ENCODE peak calls at places on chromosomes 5 and 9, in eight cellular contexts. U is K562, J is spleen, S is GM12878, O is sigmoid colon, A is uterus, E is HepG2, L is lower leg skin. M is an unnamed sample.

GRCh38 chr5:35922468-35922867 is 16.0 kb downstream of the CAPSL start:
- DNase-seq in L (no peak), U (no peak), S (no peak), O (no peak), A (no peak), E (no peak), J (no peak), M (no peak)

GRCh38 chr9:69131682-69132081 is 42.4 kb upstream of the TJP2 start:
- DNase-seq in U (no peak), A (peak), L (peak), S (no peak), J (no peak), E (peak), O (peak), M (no peak)

GRCh38 chr5:18216016-18216415 is 581.8 kb downstream of the TAF11L14 start:
- DNase-seq in E (no peak), A (no peak), L (no peak), S (no peak), J (no peak), U (no peak), O (no peak), M (no peak)

GRCh38 chr5:16666861-16667481 is 50.2 kb upstream of the RETREG1 start:
- DNase-seq in O (no peak), S (no peak), J (no peak), E (peak), U (no peak), L (no peak), A (no peak), M (peak)

GRCh38 chr9:72309366-72310133 is 55.5 kb downstream of the ZFAND5 start:
- DNase-seq in S (no peak), J (no peak), A (no peak), U (no peak), E (no peak), O (no peak), L (no peak), M (no peak)

GRCh38 chr5:122076023-122076422 is 2.0 kb downstream of the LOX start:
- DNase-seq in S (no peak), J (no peak), E (peak), O (no peak), A (no peak), L (no peak), U (no peak), M (no peak)

GRCh38 chr9:89710689-89711088 is 105.9 kb downstream of the GADD45G start:
- DNase-seq in S (no peak), L (no peak), O (no peak), J (no peak), U (no peak), A (no peak), E (no peak), M (no peak)

GRCh38 chr5:17113174-17113941 is 104.1 kb upstream of the BASP1 start:
- DNase-seq in L (no peak), E (no peak), S (no peak), O (no peak), A (no peak), J (no peak), U (no peak), M (no peak)

GRCh38 chr5:124193371-124193789 is 553.1 kb downstream of the ZNF608 start:
- DNase-seq in S (no peak), O (no peak), A (no peak), L (no peak), U (no peak), E (no peak), J (no peak), M (no peak)

GRCh38 chr5:164663223-164663989 is 1158.0 kb downstream of the MAT2B start:
- DNase-seq in S (no peak), E (no peak), O (no peak), U (no peak), L (no peak), J (no peak), A (no peak), M (no peak)

GRCh38 chr9:138097501-138097991 is 220.0 kb downstream of the CACNA1B start:
- DNase-seq in U (no peak), L (no peak), A (peak), O (peak), S (no peak), J (peak), E (no peak), M (no peak)

GRCh38 chr5:65108786-65109743 is 340.3 kb downstream of the CWC27 start:
- DNase-seq in S (no peak), L (no peak), J (no peak), U (no peak), O (no peak), A (no peak), E (no peak), M (no peak)

GRCh38 chr9:81522721-81523551 is 166.4 kb downstream of the TLE1 start:
- DNase-seq in S (no peak), E (peak), A (no peak), L (no peak), J (no peak), U (no peak), O (no peak), M (peak)

GRCh38 chr5:1761453-1761755 is 38.2 kb downstream of the MRPL36 start:
- DNase-seq in L (no peak), E (no peak), S (no peak), J (peak), A (peak), U (no peak), O (peak), M (no peak)

GRCh38 chr5:74938250-74938649 is 72.1 kb upstream of the FAM169A start:
- DNase-seq in O (no peak), A (no peak), U (no peak), L (no peak), E (no peak), S (no peak), J (no peak), M (no peak)

GRCh38 chr5:157486861-157487260 is 26.8 kb downstream of the NIPAL4 start:
- DNase-seq in U (no peak), L (no peak), S (no peak), A (no peak), E (no peak), J (no peak), O (no peak), M (no peak)

GRCh38 chr5:176790921-176791320 is 19.4 kb upstream of the UNC5A start:
- DNase-seq in S (no peak), E (no peak), L (no peak), O (no peak), J (no peak), A (no peak), U (no peak), M (no peak)

GRCh38 chr9:98678244-98678842 is 30.4 kb downstream of the GABBR2 start:
- DNase-seq in L (no peak), U (no peak), S (no peak), O (no peak), A (no peak), E (no peak), J (peak), M (no peak)

GRCh38 chr5:178057839-178058238 is 55.5 kb upstream of the N4BP3 start:
- DNase-seq in S (no peak), U (no peak), J (no peak), A (no peak), E (no peak), L (no peak), O (peak), M (no peak)

GRCh38 chr5:65506961-65507360 is 25.2 kb upstream of the ADAMTS6 start:
- DNase-seq in E (no peak), A (no peak), U (no peak), O (no peak), L (no peak), S (no peak), J (no peak), M (no peak)

GRCh38 chr5:9930156-9930555 is 300.0 kb upstream of the TAS2R1 start:
- DNase-seq in S (no peak), A (no peak), L (no peak), O (no peak), J (no peak), E (no peak), U (no peak), M (no peak)

GRCh38 chr9:94875300-94876063 is 149.0 kb downstream of the AOPEP start:
- DNase-seq in L (no peak), E (no peak), A (no peak), S (peak), J (no peak), O (no peak), U (no peak), M (no peak)

GRCh38 chr5:143657814-143658395 is 154.1 kb upstream of the HMHB1 start:
- DNase-seq in J (no peak), A (no peak), L (no peak), U (no peak), O (no peak), S (no peak), E (peak), M (no peak)

GRCh38 chr5:115209279-115209678 is 39.6 kb upstream of the TRIM36 start:
- DNase-seq in O (no peak), J (no peak), E (no peak), L (peak), A (no peak), U (no peak), S (peak), M (no peak)

GRCh38 chr9:78130004-78130403 is 98.4 kb upstream of the GNAQ start:
- DNase-seq in S (no peak), E (no peak), L (no peak), A (no peak), O (no peak), J (no peak), U (no peak), M (no peak)

GRCh38 chr5:175557778-175558177 is 79.4 kb downstream of the SFXN1 start:
- DNase-seq in J (no peak), A (no peak), E (no peak), L (no peak), S (no peak), U (no peak), O (no peak), M (no peak)

GRCh38 chr5:14627270-14627669 is 37.2 kb upstream of the OTULIN start:
- DNase-seq in S (no peak), E (no peak), J (no peak), O (no peak), L (no peak), A (no peak), U (no peak), M (no peak)

GRCh38 chr5:53406630-53407316 is 73.7 kb upstream of the FST start:
- DNase-seq in L (no peak), U (no peak), J (no peak), E (peak), S (no peak), A (no peak), O (no peak), M (no peak)

GRCh38 chr5:28862137-28862859 is 1823.9 kb upstream of the CDH9 start:
- DNase-seq in S (no peak), J (no peak), U (no peak), A (no peak), O (no peak), E (peak), L (no peak), M (no peak)

GRCh38 chr5:10328323-10328722 is 20.6 kb upstream of the CMBL start:
- DNase-seq in J (no peak), A (no peak), O (no peak), E (no peak), U (no peak), S (no peak), L (no peak), M (no peak)

GRCh38 chr5:74516217-74516636 is 124.3 kb downstream of the ENC1 start:
- DNase-seq in E (peak), A (no peak), O (no peak), J (no peak), U (no peak), S (no peak), L (no peak), M (no peak)

GRCh38 chr5:96823900-96824351 is 16.2 kb upstream of the ERAP1 start:
- DNase-seq in J (no peak), E (peak), S (no peak), O (no peak), A (no peak), U (no peak), L (peak), M (no peak)

GRCh38 chr5:35651002-35651756 is 33.5 kb downstream of the SPEF2 start:
- DNase-seq in S (no peak), O (no peak), A (no peak), E (peak), U (no peak), J (no peak), L (no peak), M (no peak)

GRCh38 chr5:172344855-172345254 is 61.3 kb upstream of the UBTD2 start:
- DNase-seq in S (no peak), U (no peak), A (no peak), J (no peak), L (no peak), O (no peak), E (no peak), M (peak)

GRCh38 chr9:18358325-18358724 is 115.6 kb upstream of the ADAMTSL1 start:
- DNase-seq in E (no peak), L (no peak), U (no peak), A (no peak), O (no peak), J (no peak), S (no peak), M (no peak)

GRCh38 chr5:166004006-166004405 is 2287.4 kb upstream of the WWC1 start:
- DNase-seq in O (no peak), A (no peak), L (no peak), J (no peak), S (no peak), E (no peak), U (no peak), M (no peak)

GRCh38 chr9:92504881-92505280 is 22.6 kb upstream of the ASPN start:
- DNase-seq in L (no peak), O (no peak), U (no peak), J (no peak), S (no peak), A (no peak), E (no peak), M (no peak)

DNA sequence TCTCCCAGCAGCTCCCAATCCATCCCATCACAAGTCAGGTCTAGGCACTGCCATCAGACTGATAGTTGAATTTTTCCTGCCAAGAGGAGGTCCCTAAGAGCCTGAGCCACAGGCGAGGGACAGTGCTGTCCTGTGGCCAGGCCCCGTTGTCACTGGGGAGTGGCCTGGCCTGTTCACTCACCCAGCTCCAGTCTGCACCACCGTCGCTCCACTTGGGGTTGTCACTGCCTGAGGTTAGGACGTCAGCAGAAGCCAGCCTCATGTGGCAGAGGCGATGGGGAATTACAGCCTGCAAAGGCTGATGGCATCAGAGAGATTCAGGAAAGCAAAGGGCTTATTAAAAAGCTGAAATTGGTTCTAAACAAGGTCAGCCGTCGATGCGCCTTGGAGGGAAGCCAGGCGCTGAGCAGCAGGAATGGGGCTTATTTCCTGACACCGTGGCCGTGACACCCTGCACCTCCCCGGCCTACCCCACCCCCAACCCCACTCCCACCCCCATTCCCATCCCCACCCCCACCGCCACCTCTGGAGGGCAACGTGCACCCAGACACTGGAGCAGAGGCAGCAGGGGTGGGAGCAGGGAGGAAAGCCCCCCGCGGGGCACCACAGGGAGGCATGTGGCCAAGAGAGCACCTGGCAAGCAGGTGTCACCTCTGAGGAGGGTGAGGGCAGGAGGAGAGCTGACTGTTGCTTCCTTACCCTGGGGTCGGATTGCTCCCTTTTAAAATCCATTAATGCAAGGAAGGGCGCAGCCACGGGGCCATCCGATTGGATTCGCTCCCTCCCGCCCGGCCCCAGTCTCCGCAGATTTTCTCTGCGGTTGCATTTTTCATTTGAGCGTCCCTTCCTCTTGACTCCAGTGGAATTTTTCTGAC is 3.1 kb upstream of the DBH start:
- DNase-seq in E (no peak), J (no peak), S (no peak), O (no peak), L (no peak), A (no peak), U (no peak), M (no peak)
- TF ChIP-seq POLR2A in E (no peak), J (no peak), S (no peak), O (no peak), L (no peak), A (no peak), U (no peak), M (no peak)

DNA sequence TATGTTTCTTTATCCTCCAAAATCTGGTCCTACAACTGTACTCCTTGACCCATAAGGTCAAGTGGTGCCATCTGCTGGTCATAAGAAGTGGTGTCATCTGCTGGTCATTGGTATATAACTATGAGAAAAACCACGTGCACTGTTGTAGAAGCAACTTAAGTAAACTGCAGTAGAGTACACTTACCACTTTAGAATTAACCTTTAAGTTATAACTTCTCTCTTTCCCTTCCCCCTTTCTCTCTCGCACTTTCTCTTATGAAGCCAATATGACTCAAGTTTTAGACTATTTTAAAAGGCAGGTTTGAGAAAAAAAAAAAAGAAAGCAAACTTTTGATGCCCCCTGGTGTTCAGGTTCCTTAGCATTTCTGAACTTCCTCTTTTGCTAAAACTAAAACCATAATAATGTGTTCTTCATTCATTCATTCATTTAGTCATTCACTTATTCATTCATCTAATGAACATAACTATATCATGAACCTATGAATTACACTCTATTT is 12.8 kb upstream of the MTAP start:
- DNase-seq in J (no peak), O (no peak), U (no peak), A (peak), L (peak), E (peak), S (peak), M (peak)
- H3K4me3 ChIP-seq in J (peak), O (no peak), U (no peak), A (no peak), L (no peak), E (no peak), S (no peak), M (no peak)

DNA sequence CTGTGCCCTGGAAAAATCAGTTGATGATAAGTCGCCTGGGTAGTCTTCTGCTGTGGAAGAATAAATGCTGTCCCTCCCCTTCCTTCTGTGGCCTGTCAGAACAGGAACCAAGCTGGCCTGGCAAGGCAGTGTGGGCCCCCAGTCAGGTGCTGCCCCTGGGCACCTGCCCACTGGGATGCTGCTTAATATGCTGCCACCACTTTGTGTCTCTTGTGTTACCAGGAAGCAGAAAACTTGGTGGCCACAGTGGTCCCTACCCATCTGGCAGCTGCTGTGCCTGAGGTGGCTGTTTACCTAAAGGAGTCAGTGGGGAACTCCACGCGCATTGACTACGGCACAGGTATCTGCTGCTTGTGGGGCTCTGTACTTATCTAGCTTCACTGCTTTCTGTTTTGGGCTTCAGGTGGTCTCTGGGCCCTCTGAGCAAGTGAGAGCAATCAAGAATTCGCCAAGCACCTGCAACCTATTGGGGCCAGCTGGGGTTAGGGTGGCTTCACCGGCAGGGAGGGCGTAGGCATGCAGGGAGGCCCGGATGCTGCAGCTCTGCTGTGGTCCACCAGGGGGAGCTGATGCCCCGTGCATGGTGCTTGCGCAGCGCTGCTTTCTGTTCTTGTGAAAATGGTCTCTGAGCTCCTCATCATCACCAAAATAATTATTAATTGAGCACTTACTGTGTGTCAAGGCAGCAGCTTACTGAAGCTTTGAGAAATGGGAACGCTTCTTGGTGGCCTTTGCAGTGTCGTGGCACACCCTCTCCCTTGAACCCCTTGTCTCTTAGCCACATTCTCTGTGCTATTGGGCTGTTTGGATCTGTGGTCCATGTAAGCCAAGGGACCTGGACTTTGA is 20.3 kb downstream of the PTPA start:
- DNase-seq in L (peak), O (peak), E (peak), J (peak), U (peak), S (no peak), A (peak), M (peak)
- TF ChIP-seq POLR2A in L (no peak), O (no peak), E (no peak), J (no peak), U (no peak), S (no peak), A (no peak), M (no peak)

GRCh38 chr5:73160239-73160671 is 12.7 kb upstream of the TMEM174 start:
- DNase-seq in E (no peak), S (peak), U (no peak), O (no peak), L (no peak), J (no peak), A (no peak), M (no peak)
- H3K4me3 ChIP-seq in E (no peak), S (no peak), U (no peak), O (no peak), L (no peak), J (no peak), A (no peak), M (no peak)

DNA sequence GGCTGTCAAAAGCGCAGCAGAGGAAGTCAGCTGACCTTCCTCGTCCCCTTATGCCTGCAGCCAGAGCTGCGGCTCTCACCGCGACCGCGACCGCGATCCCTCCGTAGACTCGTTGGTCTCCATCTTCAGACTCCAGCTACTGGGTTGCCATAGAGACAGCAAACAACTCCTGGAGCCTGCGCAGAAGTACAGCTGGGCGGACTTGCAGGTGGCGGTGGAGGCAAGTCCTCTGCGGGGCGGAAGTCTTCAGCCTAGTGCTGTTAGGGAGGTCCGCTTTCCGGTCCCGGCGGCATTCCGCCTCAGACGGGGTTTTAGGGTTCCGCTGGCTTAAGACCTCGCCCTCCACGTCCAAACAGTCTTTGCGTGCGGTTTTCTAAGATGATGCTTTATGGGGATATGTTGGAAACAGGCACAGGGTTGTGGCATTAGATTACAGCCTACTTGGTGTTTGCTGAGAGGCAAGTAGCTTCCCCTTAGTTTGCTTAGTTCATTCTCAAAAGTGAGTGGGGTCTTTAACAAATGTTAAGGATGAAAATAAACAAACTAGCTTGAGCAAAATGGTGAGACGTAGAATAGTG is at the start of gene SPAG8:
- DNase-seq in J (peak), E (peak), L (peak), U (peak), A (peak), O (peak), S (peak), M (peak)
- TF ChIP-seq POLR2A in J (no peak), E (peak), L (no peak), U (no peak), A (no peak), O (no peak), S (peak), M (peak)

M was measured in right lobe of liver.